ENCODE peak calls at places on chromosomes 13 and 19, in five cellular contexts. S is pancreas, Q is spleen, U is foreskin fibroblast, I is neural progenitor cell. J is an unnamed sample.

GRCh38 chr19:15701757-15702589 is 25.9 kb upstream of the OR10H2 start:
- DNase-seq in S (no peak), Q (no peak), U (no peak), I (no peak), J (no peak)

GRCh38 chr19:49151339-49152217 is 3.6 kb downstream of the HRC start:
- DNase-seq in Q (no peak), S (peak), I (peak), U (peak), J (no peak)

GRCh38 chr13:27192896-27193295 is 21.3 kb upstream of the USP12 start:
- DNase-seq in U (no peak), S (no peak), Q (no peak), I (no peak), J (no peak)

GRCh38 chr13:75803175-75803611 is 167.1 kb downstream of the LMO7 start:
- DNase-seq in S (no peak), U (no peak), Q (no peak), I (no peak), J (no peak)

GRCh38 chr19:46201413-46202310 is 27.9 kb upstream of the IGFL1 start:
- DNase-seq in S (no peak), U (no peak), Q (no peak), I (no peak), J (no peak)

GRCh38 chr19:56015756-56016155 is 29.2 kb downstream of the NLRP5 start:
- DNase-seq in S (no peak), I (peak), U (peak), Q (no peak), J (no peak)

GRCh38 chr19:31214086-31214485 is 135.2 kb downstream of the TSHZ3 start:
- DNase-seq in I (no peak), Q (peak), U (peak), S (peak), J (peak)

GRCh38 chr19:45090598-45090997 is 2.4 kb upstream of the PPP1R37 start:
- DNase-seq in Q (no peak), S (peak), I (no peak), U (no peak), J (no peak)

GRCh38 chr13:23020246-23020843 is 160.4 kb upstream of the SGCG start:
- DNase-seq in I (peak), S (no peak), U (peak), Q (no peak), J (peak)

GRCh38 chr13:98992355-98992754 is 14.5 kb upstream of the DOCK9 start:
- DNase-seq in I (no peak), S (no peak), Q (no peak), U (no peak), J (no peak)
- TF ChIP-seq CTCF in I (no peak), S (no peak), Q (no peak), U (no peak), J (no peak)

DNA sequence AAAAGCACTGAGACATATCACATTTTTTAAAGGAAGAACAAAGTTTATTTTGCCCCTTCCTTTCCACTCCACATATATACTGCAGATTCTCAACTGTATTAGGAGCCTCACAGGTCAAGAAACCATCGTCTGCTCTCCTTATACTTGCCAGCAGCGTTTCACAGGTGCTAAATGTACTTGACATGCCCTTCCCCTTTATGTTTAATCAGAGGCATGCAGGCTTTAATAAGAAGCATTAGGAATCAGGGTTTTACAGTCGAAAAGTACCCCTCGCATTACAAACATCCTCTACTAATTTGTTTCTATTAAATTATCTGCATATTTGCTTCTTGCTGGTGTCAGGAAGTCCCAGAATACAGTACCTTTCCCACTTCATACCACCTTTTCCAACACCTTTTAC is 3.7 kb upstream of the RAP2A start:
- DNase-seq in Q (no peak), I (no peak), U (no peak), S (no peak), J (no peak)
- H3K4me3 ChIP-seq in Q (no peak), I (peak), U (no peak), S (no peak), J (peak)

GRCh38 chr19:2611483-2612464 is 90.7 kb downstream of the GNG7 start:
- DNase-seq in I (no peak), S (no peak), Q (no peak), U (no peak), J (no peak)
- TF ChIP-seq CTCF in I (no peak), S (no peak), Q (no peak), U (no peak), J (no peak)

DNA sequence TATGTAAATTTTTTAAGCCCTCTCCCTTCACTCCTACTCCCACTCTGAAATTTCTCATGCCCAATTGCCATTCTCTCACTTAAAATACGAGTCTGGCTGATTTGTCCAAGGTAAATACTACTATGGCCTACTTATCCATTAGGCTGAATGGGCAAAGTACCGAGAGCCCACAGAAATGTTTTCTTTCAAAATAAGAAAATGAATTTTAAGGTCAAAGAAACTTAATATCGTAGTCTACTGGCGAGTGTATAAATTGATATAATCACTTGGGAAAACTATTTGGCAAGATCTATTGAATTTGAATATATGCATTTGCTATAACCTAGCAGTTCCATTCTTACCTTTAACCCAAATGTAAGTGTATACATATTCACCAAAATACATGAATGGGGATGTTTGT is 32.7 kb downstream of the ZNF45 start:
- DNase-seq in U (no peak), I (no peak), S (no peak), Q (no peak), J (no peak)
- H3K4me3 ChIP-seq in U (peak), I (peak), S (no peak), Q (peak), J (no peak)

GRCh38 chr13:107865643-107866006 is 349.7 kb downstream of the LIG4 start:
- DNase-seq in Q (no peak), I (no peak), U (no peak), S (no peak), J (no peak)
- TF ChIP-seq CTCF in Q (no peak), I (no peak), U (no peak), S (no peak), J (no peak)

DNA sequence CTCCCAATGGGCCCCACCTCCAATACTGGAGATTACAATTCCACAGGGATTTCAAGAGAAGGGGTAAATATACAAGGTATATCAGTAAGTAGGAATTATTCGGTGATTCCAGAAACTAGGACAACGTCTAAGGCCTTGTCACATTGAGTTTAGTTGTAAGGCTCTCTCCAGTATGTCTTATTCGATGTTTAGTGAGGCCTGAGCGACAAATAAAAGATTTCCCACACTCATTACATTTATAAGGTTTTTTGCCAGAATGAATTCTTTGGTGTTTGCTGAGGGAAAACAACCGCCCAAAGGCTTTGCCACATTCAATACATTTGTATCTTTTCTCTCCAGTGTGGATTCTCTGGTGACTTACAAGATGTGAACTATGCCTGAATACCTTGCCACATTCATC is 19.1 kb upstream of the ZNF841 start:
- DNase-seq in U (no peak), Q (no peak), I (no peak), S (no peak), J (no peak)
- H3K4me3 ChIP-seq in U (no peak), Q (no peak), I (peak), S (no peak), J (no peak)

DNA sequence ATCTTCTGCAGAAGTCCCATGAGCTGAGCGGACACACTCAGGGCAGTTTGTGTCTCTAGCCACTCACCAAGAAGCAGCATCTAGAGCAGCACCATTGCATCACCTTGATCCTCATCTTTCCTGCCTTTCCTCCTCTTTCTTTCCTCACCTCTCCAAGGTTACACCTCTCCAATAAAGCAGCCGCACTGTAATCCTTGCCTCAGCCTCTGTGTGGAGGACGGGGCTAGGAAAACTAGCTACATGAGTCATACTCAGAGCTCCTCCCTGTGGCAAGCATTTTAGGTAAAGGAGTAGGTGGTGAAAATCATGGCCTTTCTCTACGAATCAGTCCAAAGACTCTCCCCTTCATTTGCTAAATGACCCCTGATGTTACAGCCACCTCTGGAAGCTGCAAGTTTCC is 108.8 kb downstream of the DNAJC15 start:
- DNase-seq in I (peak), S (no peak), U (peak), Q (no peak), J (no peak)
- TF ChIP-seq CTCF in I (peak), S (no peak), U (peak), Q (no peak), J (peak)

DNA sequence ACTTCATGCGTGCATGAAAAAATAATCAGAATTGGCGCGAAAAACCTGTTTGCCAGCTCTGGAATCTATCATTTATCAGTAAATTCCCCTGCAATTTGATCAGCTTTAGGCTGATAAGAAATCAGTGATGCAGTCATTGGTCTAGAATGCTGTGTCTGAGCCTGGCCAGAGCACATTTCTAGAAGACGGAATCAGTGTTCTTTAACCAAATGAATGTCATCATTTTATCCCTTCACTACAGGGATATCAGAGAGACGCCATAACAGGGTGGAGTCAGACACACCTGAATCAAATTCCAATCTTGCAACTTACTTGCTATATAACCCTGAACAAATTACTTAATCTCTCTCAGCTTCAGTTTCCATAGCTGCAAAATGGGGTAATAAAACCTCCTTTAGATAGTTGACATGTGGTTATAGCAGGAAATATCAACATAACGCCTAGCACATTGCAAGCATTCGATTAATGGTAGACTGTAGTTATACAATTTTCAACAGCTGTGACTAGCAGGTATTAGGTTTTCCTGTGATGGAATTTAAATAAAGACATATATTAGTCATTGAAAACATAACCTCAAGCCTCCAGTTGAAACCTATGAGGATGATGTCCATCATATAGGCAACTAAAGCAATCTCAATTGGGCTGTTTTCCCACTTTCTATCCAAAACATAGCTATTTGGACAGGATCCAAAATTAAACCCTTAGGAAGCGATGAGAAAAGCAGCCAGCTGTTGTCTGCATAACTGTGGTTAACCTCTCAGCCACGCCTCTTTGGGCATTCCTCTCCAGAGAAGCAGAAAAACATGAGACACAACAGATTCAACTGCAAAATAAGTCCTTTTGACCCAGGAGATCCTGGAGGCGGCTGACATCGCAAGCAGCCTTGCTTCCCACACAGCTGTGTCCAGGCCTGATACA is 51.6 kb upstream of the UBL3 start:
- DNase-seq in S (peak), I (no peak), Q (no peak), U (peak), J (peak)
- H3K4me3 ChIP-seq in S (no peak), I (no peak), Q (no peak), U (no peak), J (peak)